ENCODE peak calls at places on chromosomes 7 and 10, in seven cellular contexts. C is BJ, G is left ventricle myocardium inferior, M is aorta, I is epithelial cell of esophagus, R is spleen, D is heart right ventricle. F is an unnamed sample.

GRCh38 chr10:21162948-21163347 is 265.8 kb upstream of the NEBL start:
- DNase-seq in C (no peak), G (no peak), M (no peak), I (no peak), R (no peak), D (no peak), F (no peak)

GRCh38 chr10:16440396-16441105 is 3.7 kb downstream of the PTER start:
- DNase-seq in C (no peak), G (no peak), M (no peak), I (peak), R (no peak), D (no peak), F (no peak)

GRCh38 chr7:39950473-39951155 is 558 bp downstream of the CDK13 start:
- DNase-seq in C (no peak), G (peak), M (peak), I (peak), R (peak), D (peak), F (peak)

GRCh38 chr7:99120503-99120902 is 23.4 kb downstream of the SMURF1 start:
- DNase-seq in C (no peak), G (no peak), M (no peak), I (no peak), R (no peak), D (no peak), F (no peak)

GRCh38 chr7:28347964-28348363 is 64.4 kb upstream of the CREB5 start:
- DNase-seq in C (no peak), G (no peak), M (no peak), I (no peak), R (no peak), D (peak), F (no peak)

GRCh38 chr10:112750427-112751167 is 199.4 kb upstream of the TCF7L2 start:
- DNase-seq in C (no peak), G (no peak), M (no peak), I (no peak), R (no peak), D (no peak), F (no peak)

GRCh38 chr10:45373003-45373782 is 823 bp upstream of the ALOX5 start:
- DNase-seq in C (no peak), G (no peak), M (peak), I (no peak), R (peak), D (no peak), F (peak)

GRCh38 chr7:32088336-32088975 is 18.2 kb upstream of the PDE1C start:
- DNase-seq in C (no peak), G (no peak), M (no peak), I (no peak), R (no peak), D (no peak), F (no peak)

GRCh38 chr10:30063098-30063497 is 3.7 kb upstream of the JCAD start:
- DNase-seq in C (no peak), G (no peak), M (peak), I (no peak), R (no peak), D (no peak), F (no peak)

GRCh38 chr10:74231375-74231774 is 80.4 kb downstream of the ADK start:
- DNase-seq in C (no peak), G (no peak), M (no peak), I (peak), R (no peak), D (no peak), F (no peak)

GRCh38 chr7:138064856-138065357 is 11.4 kb upstream of the AKR1D1 start:
- DNase-seq in C (peak), G (no peak), M (no peak), I (peak), R (no peak), D (no peak), F (peak)

GRCh38 chr7:79317728-79318127 is 135.7 kb downstream of the MAGI2 start:
- DNase-seq in C (peak), G (no peak), M (no peak), I (peak), R (no peak), D (no peak), F (peak)

GRCh38 chr10:109966961-109967738 is 40.6 kb upstream of the ADD3 start:
- DNase-seq in C (no peak), G (peak), M (no peak), I (no peak), R (no peak), D (peak), F (peak)

GRCh38 chr7:131424219-131424822 is 96.6 kb downstream of the MKLN1 start:
- DNase-seq in C (no peak), G (no peak), M (no peak), I (peak), R (no peak), D (no peak), F (no peak)

GRCh38 chr7:102024005-102024768 is 206.8 kb downstream of the CUX1 start:
- DNase-seq in C (no peak), G (no peak), M (no peak), I (no peak), R (peak), D (no peak), F (no peak)

GRCh38 chr10:101070098-101070497 is 8.3 kb downstream of the KAZALD1 start:
- DNase-seq in C (no peak), G (no peak), M (no peak), I (no peak), R (no peak), D (no peak), F (peak)

GRCh38 chr10:101071885-101072433 is 10.2 kb downstream of the KAZALD1 start:
- DNase-seq in C (no peak), G (no peak), M (no peak), I (no peak), R (no peak), D (no peak), F (peak)

GRCh38 chr10:101073631-101074030 is 11.8 kb downstream of the KAZALD1 start:
- DNase-seq in C (no peak), G (no peak), M (no peak), I (no peak), R (no peak), D (no peak), F (peak)

GRCh38 chr10:101071266-101071884 is 9.6 kb downstream of the KAZALD1 start:
- DNase-seq in C (no peak), G (peak), M (peak), I (peak), R (no peak), D (no peak), F (no peak)

GRCh38 chr10:101072923-101073322 is 11.1 kb downstream of the KAZALD1 start:
- DNase-seq in C (no peak), G (no peak), M (no peak), I (peak), R (no peak), D (no peak), F (peak)
- H3K4me3 ChIP-seq in C (no peak), G (no peak), M (no peak), I (no peak), R (no peak), D (no peak), F (no peak)

DNA sequence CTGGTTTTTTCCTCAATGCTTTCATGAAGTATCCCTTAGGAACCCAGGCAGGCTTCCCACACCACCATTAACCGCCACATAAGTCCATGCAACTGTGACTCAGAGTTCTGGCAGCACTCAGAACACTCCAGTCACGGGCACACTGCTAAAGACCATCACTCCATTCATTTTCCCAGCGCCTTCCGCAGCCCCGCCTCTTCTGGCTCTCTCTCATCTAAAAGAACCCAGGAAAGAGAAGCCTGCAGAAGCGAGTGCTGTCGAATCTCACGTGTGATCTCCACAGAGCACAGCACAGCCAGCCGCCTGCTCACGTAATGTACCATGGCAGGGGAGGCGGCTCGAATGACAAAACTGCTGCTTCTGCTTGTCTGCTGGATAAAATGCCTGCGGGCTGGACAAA is 1.9 kb downstream of the PSMG3 start:
- DNase-seq in C (no peak), G (no peak), M (no peak), I (peak), R (no peak), D (no peak), F (peak)
- H3K4me3 ChIP-seq in C (no peak), G (no peak), M (no peak), I (no peak), R (no peak), D (no peak), F (no peak)

GRCh38 chr7:81162771-81163525 is 244.1 kb upstream of the SEMA3C start:
- DNase-seq in C (no peak), G (no peak), M (no peak), I (peak), R (no peak), D (no peak), F (no peak)
- H3K4me3 ChIP-seq in C (no peak), G (no peak), M (no peak), I (no peak), R (no peak), D (no peak), F (no peak)

GRCh38 chr7:120402368-120402767 is 129.4 kb downstream of the KCND2 start:
- DNase-seq in C (no peak), G (no peak), M (no peak), I (peak), R (no peak), D (no peak), F (no peak)
- H3K4me3 ChIP-seq in C (no peak), G (no peak), M (no peak), I (no peak), R (no peak), D (no peak), F (no peak)

GRCh38 chr7:154308928-154309327 is 256.7 kb downstream of the DPP6 start:
- DNase-seq in C (no peak), G (no peak), M (no peak), I (no peak), R (no peak), D (no peak), F (no peak)
- H3K4me3 ChIP-seq in C (no peak), G (no peak), M (no peak), I (no peak), R (no peak), D (no peak), F (no peak)